ENCODE peak calls at places on chromosomes 5 and 9, in nine cellular contexts. P is uterus, W is AG09319, F is left ventricle myocardium inferior, X is pancreas, N is AG10803, J is right lobe of liver, B is astrocyte, V is activated B cell treated with CpG ODN at 0.5 μM for 24 hours. Q is an unnamed sample.

GRCh38 chr5:150601774-150602345 is 38.6 kb upstream of the SYNPO start:
- DNase-seq in P (no peak), W (no peak), F (peak; percentile 13), X (no peak), N (no peak), J (peak; percentile 38), B (no peak), V (no peak), Q (no peak)

GRCh38 chr9:29778281-29778849 is 2205.1 kb upstream of the C9orf72 start:
- DNase-seq in P (no peak), W (no peak), F (no peak), X (no peak), N (no peak), J (no peak), B (no peak), V (no peak), Q (no peak)

GRCh38 chr5:180126716-180127681 is 55.4 kb upstream of the RNF130 start:
- DNase-seq in P (peak; percentile 9), W (no peak), F (no peak), X (peak; percentile 37), N (no peak), J (no peak), B (no peak), V (peak; percentile 27), Q (peak; percentile 87)

GRCh38 chr5:139768802-139769465 is 26.7 kb upstream of the PSD2 start:
- DNase-seq in P (no peak), W (no peak), F (no peak), X (no peak), N (no peak), J (no peak), B (no peak), V (no peak), Q (no peak)

GRCh38 chr9:113669523-113670115 is 206.1 kb downstream of the RGS3 start:
- DNase-seq in P (no peak), W (peak; percentile 32), F (no peak), X (no peak), N (peak; percentile 85), J (no peak), B (peak; percentile 48), V (no peak), Q (no peak)

GRCh38 chr5:76371955-76372319 is 31.1 kb upstream of the IQGAP2 start:
- DNase-seq in P (no peak), W (no peak), F (no peak), X (peak; percentile 46), N (no peak), J (no peak), B (peak; percentile 8), V (no peak), Q (no peak)

GRCh38 chr5:79346420-79346824 is 110.5 kb downstream of the JMY start:
- DNase-seq in P (no peak), W (no peak), F (no peak), X (no peak), N (peak; percentile 25), J (no peak), B (peak; percentile 46), V (no peak), Q (no peak)

GRCh38 chr9:4555251-4555650 is 65.0 kb downstream of the SLC1A1 start:
- DNase-seq in P (peak; percentile 51), W (no peak), F (no peak), X (no peak), N (peak; percentile 6), J (no peak), B (peak; percentile 49), V (no peak), Q (no peak)

GRCh38 chr5:123125172-123125508 is 36.1 kb downstream of the PRDM6 start:
- DNase-seq in P (no peak), W (no peak), F (no peak), X (no peak), N (no peak), J (no peak), B (peak; percentile 54), V (no peak), Q (no peak)

GRCh38 chr5:61768692-61769281 is 436.7 kb downstream of the ZSWIM6 start:
- DNase-seq in P (no peak), W (no peak), F (no peak), X (no peak), N (no peak), J (no peak), B (no peak), V (no peak), Q (peak; percentile 23)

GRCh38 chr9:88651682-88652633 is 117.0 kb downstream of the NXNL2 start:
- DNase-seq in P (peak; percentile 96), W (peak; percentile 92), F (peak; percentile 84), X (peak; percentile 34), N (peak; percentile 98), J (no peak), B (peak; percentile 98), V (no peak), Q (no peak)

GRCh38 chr9:37963936-37964739 is 60.2 kb upstream of the SLC25A51 start:
- DNase-seq in P (peak; percentile 30), W (peak; percentile 78), F (no peak), X (peak; percentile 78), N (peak; percentile 88), J (peak; percentile 47), B (peak; percentile 99), V (no peak), Q (no peak)

GRCh38 chr5:134116789-134117761 is 2.6 kb downstream of the TCF7 start:
- DNase-seq in P (no peak), W (no peak), F (no peak), X (no peak), N (no peak), J (no peak), B (no peak), V (no peak), Q (no peak)

DNA sequence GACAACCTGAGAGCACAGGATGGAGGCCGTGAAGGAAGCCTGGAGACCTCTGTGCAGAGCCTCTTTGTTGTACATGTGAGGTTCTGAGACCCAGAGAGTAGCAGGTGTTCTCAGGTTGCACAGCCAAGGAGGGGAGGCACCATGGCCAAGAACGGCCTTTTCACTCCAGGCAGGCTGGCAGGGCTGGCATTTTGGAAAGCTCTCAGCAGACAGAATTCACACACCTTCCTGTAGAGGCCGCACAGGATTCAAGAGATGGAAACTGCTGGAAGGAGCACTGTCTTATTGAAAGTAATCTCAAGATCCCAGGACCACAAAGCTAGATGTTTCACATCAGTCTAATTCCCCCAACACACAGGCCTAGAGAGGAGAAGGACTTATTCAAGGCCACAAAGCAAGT is 52.8 kb upstream of the XPA start:
- DNase-seq in P (no peak), W (no peak), F (no peak), X (no peak), N (peak; percentile 13), J (no peak), B (no peak), V (no peak), Q (no peak)
- TF ChIP-seq CTCF in P (no peak), W (no peak), F (no peak), X (no peak), N (peak; percentile 26), J (no peak), B (no peak), V (no peak), Q (no peak)

GRCh38 chr5:120231563-120231962 is 232.5 kb upstream of the PRR16 start:
- DNase-seq in P (no peak), W (no peak), F (no peak), X (no peak), N (no peak), J (no peak), B (no peak), V (no peak), Q (no peak)
- TF ChIP-seq CTCF in P (no peak), W (no peak), F (no peak), X (no peak), N (no peak), J (no peak), B (no peak), V (no peak), Q (no peak)

GRCh38 chr5:20974423-20974822 is 986.4 kb upstream of the CDH18 start:
- DNase-seq in P (no peak), W (no peak), F (no peak), X (no peak), N (no peak), J (no peak), B (peak; percentile 20), V (no peak), Q (no peak)

DNA sequence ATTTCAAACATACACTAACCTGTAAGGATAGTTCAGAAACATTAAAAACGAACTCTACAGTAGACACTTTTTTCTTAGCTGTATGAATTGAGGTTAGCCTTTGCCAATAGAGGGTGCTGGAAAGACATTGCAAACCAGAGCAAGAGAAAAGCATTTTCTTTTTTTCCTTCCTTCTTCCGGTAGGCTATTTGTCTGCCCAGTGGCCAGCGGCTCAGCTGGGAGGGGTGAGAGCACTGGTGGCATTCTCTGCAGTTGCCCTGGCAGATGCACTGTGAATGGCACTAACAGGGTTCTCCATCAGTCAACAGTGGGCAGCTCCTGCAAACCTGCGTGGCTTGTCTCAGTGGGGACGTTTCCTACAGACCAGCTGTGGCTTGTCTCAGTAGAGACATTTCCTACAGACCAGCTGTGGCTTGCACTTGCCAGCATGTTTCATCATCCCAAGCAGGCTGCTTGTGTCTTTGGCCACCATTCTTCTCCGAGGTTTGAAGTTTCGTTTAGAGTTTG is 984.5 kb upstream of the CDH18 start:
- DNase-seq in P (no peak), W (no peak), F (peak; percentile 42), X (no peak), N (no peak), J (peak; percentile 48), B (peak; percentile 48), V (no peak), Q (peak; percentile 1)
- TF ChIP-seq CTCF in P (no peak), W (no peak), F (no peak), X (no peak), N (no peak), J (peak; percentile 12), B (peak; percentile 9), V (no peak), Q (no peak)

GRCh38 chr9:122377241-122378164 is 6.7 kb downstream of the PTGS1 start:
- DNase-seq in P (no peak), W (no peak), F (no peak), X (no peak), N (no peak), J (no peak), B (no peak), V (no peak), Q (no peak)

GRCh38 chr9:122378236-122378635 is 7.4 kb downstream of the PTGS1 start:
- DNase-seq in P (no peak), W (no peak), F (no peak), X (no peak), N (no peak), J (no peak), B (no peak), V (no peak), Q (no peak)

GRCh38 chr9:122381206-122381950 is 10.6 kb downstream of the PTGS1 start:
- DNase-seq in P (no peak), W (no peak), F (no peak), X (no peak), N (no peak), J (no peak), B (no peak), V (no peak), Q (no peak)

GRCh38 chr9:122380293-122380692 is 9.5 kb downstream of the PTGS1 start:
- DNase-seq in P (no peak), W (no peak), F (no peak), X (no peak), N (no peak), J (no peak), B (no peak), V (no peak), Q (no peak)

GRCh38 chr9:122379340-122379739 is 8.5 kb downstream of the PTGS1 start:
- DNase-seq in P (no peak), W (no peak), F (no peak), X (no peak), N (no peak), J (no peak), B (no peak), V (no peak), Q (no peak)
- TF ChIP-seq CTCF in P (no peak), W (peak; percentile 33), F (no peak), X (no peak), N (peak; percentile 49), J (no peak), B (peak; percentile 28), V (no peak), Q (peak; percentile 68)

GRCh38 chr5:140785905-140786686 is at the start of gene PCDHA1:
- DNase-seq in P (no peak), W (no peak), F (no peak), X (no peak), N (no peak), J (no peak), B (no peak), V (no peak), Q (no peak)
- TF ChIP-seq CTCF in P (no peak), W (no peak), F (no peak), X (no peak), N (no peak), J (no peak), B (no peak), V (no peak), Q (peak; percentile 37)